ENCODE peak calls at places on chromosomes 3 and 15, in seven cellular contexts. G is right cardiac atrium; B is left lung; O is activated B cell treated with CpG ODN at 0.5 μM for 24 hours; H is left cardiac atrium; M is effector memory CD8-positive, alpha-beta T cell; E is A549. C is an unnamed sample.

GRCh38 chr3:155096303-155097008 is 16.3 kb downstream of the MME start:
- ATAC-seq in G (no peak), B (no peak), O (no peak), H (no peak), M (no peak), E (no peak), C (no peak)

GRCh38 chr15:85022860-85023403 is 41.3 kb downstream of the PDE8A start:
- ATAC-seq in G (no peak), B (peak; percentile 10), O (no peak), H (no peak), M (no peak), E (no peak), C (no peak)

GRCh38 chr3:190384241-190384863 is 3.6 kb upstream of the CLDN16 start:
- ATAC-seq in G (peak; percentile 80), B (peak; percentile 86), O (no peak), H (peak; percentile 71), M (no peak), E (peak; percentile 79), C (no peak)

GRCh38 chr15:86203462-86203861 is 123.8 kb downstream of the AGBL1 start:
- ATAC-seq in G (no peak), B (no peak), O (no peak), H (no peak), M (no peak), E (no peak), C (no peak)

GRCh38 chr3:72255736-72256559 is 471.0 kb upstream of the PROK2 start:
- ATAC-seq in G (peak; percentile 49), B (peak; percentile 77), O (peak; percentile 47), H (peak; percentile 56), M (peak; percentile 40), E (no peak), C (peak; percentile 60)

GRCh38 chr3:118984699-118985098 is 49.9 kb downstream of the IGSF11 start:
- ATAC-seq in G (no peak), B (no peak), O (no peak), H (no peak), M (no peak), E (no peak), C (no peak)

GRCh38 chr3:142962520-142963265 is 781 bp downstream of the PAQR9 start:
- ATAC-seq in G (peak; percentile 7), B (no peak), O (no peak), H (peak; percentile 9), M (no peak), E (peak; percentile 30), C (no peak)

GRCh38 chr15:89904519-89904918 is 8.2 kb downstream of the ARPIN start:
- ATAC-seq in G (no peak), B (peak; percentile 82), O (no peak), H (no peak), M (no peak), E (no peak), C (no peak)

GRCh38 chr3:46935168-46935858 is 41.2 kb downstream of the CCDC12 start:
- ATAC-seq in G (peak; percentile 93), B (peak; percentile 77), O (no peak), H (peak; percentile 91), M (no peak), E (peak; percentile 91), C (peak; percentile 94)

GRCh38 chr3:31041161-31041978 is 146.9 kb upstream of the GADL1 start:
- ATAC-seq in G (no peak), B (peak; percentile 93), O (no peak), H (peak; percentile 68), M (no peak), E (peak; percentile 64), C (no peak)

GRCh38 chr15:88982304-88982945 is 69.2 kb upstream of the MFGE8 start:
- ATAC-seq in G (peak; percentile 87), B (no peak), O (no peak), H (peak; percentile 95), M (no peak), E (peak; percentile 89), C (peak; percentile 87)

GRCh38 chr3:186826316-186826977 is 16.1 kb upstream of the ADIPOQ start:
- ATAC-seq in G (peak; percentile 30), B (peak; percentile 24), O (no peak), H (peak; percentile 17), M (no peak), E (peak; percentile 33), C (no peak)

GRCh38 chr3:156643729-156644389 is 30.5 kb upstream of the TIPARP start:
- ATAC-seq in G (no peak), B (peak; percentile 87), O (peak; percentile 86), H (no peak), M (peak; percentile 83), E (no peak), C (no peak)

GRCh38 chr3:66140763-66141372 is 79.9 kb upstream of the SLC25A26 start:
- ATAC-seq in G (no peak), B (no peak), O (no peak), H (no peak), M (no peak), E (no peak), C (no peak)

GRCh38 chr3:183455064-183455463 is 26.6 kb upstream of the MCF2L2 start:
- ATAC-seq in G (no peak), B (no peak), O (no peak), H (peak; percentile 44), M (no peak), E (no peak), C (no peak)

GRCh38 chr3:43855674-43856299 is 165.0 kb downstream of the ABHD5 start:
- ATAC-seq in G (peak; percentile 85), B (peak; percentile 99), O (peak; percentile 71), H (peak; percentile 94), M (no peak), E (peak; percentile 80), C (peak; percentile 68)

GRCh38 chr3:125513490-125514115 is 6.4 kb downstream of the SNX4 start:
- ATAC-seq in G (no peak), B (no peak), O (no peak), H (no peak), M (no peak), E (no peak), C (no peak)

GRCh38 chr3:48879994-48880377 is 18.7 kb downstream of the SLC25A20 start:
- ATAC-seq in G (no peak), B (no peak), O (no peak), H (no peak), M (no peak), E (no peak), C (no peak)

GRCh38 chr15:80920271-80920699 is 69.3 kb downstream of the MESD start:
- ATAC-seq in G (no peak), B (no peak), O (no peak), H (no peak), M (peak; percentile 37), E (no peak), C (no peak)

GRCh38 chr15:65033659-65034269 is 4.3 kb upstream of the MTFMT start:
- ATAC-seq in G (peak; percentile 27), B (peak; percentile 48), O (no peak), H (peak; percentile 22), M (peak; percentile 26), E (peak; percentile 62), C (peak; percentile 28)

GRCh38 chr3:61454000-61454399 is 107.4 kb upstream of the PTPRG start:
- ATAC-seq in G (no peak), B (no peak), O (no peak), H (no peak), M (no peak), E (no peak), C (no peak)

GRCh38 chr3:8237893-8238292 is 263.7 kb upstream of the LMCD1 start:
- ATAC-seq in G (no peak), B (peak; percentile 64), O (no peak), H (no peak), M (no peak), E (no peak), C (peak; percentile 78)

GRCh38 chr3:141753399-141753798 is 9.8 kb upstream of the GRK7 start:
- ATAC-seq in G (no peak), B (no peak), O (no peak), H (no peak), M (no peak), E (no peak), C (no peak)

GRCh38 chr3:46470831-46471230 is 6.1 kb upstream of the LTF start:
- ATAC-seq in G (no peak), B (no peak), O (no peak), H (no peak), M (no peak), E (no peak), C (no peak)

GRCh38 chr15:98881526-98882517 is 125.8 kb downstream of the PGPEP1L start:
- ATAC-seq in G (peak; percentile 27), B (peak; percentile 85), O (peak; percentile 42), H (peak; percentile 27), M (peak; percentile 54), E (peak; percentile 33), C (peak; percentile 40)

GRCh38 chr15:99562238-99562637 is 3.5 kb upstream of the MEF2A start:
- ATAC-seq in G (no peak), B (no peak), O (no peak), H (no peak), M (no peak), E (no peak), C (no peak)

GRCh38 chr15:61755461-61755860 is 304.8 kb downstream of the VPS13C start:
- ATAC-seq in G (no peak), B (no peak), O (no peak), H (no peak), M (no peak), E (no peak), C (no peak)

GRCh38 chr3:45560270-45561020 is 34.1 kb upstream of the LIMD1 start:
- ATAC-seq in G (peak; percentile 94), B (peak; percentile 65), O (no peak), H (peak; percentile 92), M (no peak), E (no peak), C (peak; percentile 89)

GRCh38 chr3:133633439-133633838 is 28.3 kb downstream of the TOPBP1 start:
- ATAC-seq in G (no peak), B (no peak), O (no peak), H (no peak), M (no peak), E (no peak), C (no peak)

GRCh38 chr3:48536787-48537186 is 19.8 kb downstream of the PFKFB4 start:
- ATAC-seq in G (peak; percentile 40), B (no peak), O (no peak), H (no peak), M (no peak), E (peak; percentile 48), C (no peak)

GRCh38 chr15:77074350-77074749 is 3.4 kb upstream of the TSPAN3 start:
- ATAC-seq in G (no peak), B (no peak), O (no peak), H (no peak), M (no peak), E (no peak), C (no peak)

GRCh38 chr3:190382082-190382481 is 5.9 kb upstream of the CLDN16 start:
- ATAC-seq in G (no peak), B (no peak), O (no peak), H (peak; percentile 76), M (no peak), E (no peak), C (no peak)

GRCh38 chr3:143700431-143700975 is 147.8 kb downstream of the SLC9A9 start:
- ATAC-seq in G (no peak), B (no peak), O (no peak), H (no peak), M (no peak), E (no peak), C (no peak)

GRCh38 chr3:129699635-129700034 is 93.2 kb upstream of the PLXND1 start:
- ATAC-seq in G (no peak), B (no peak), O (no peak), H (no peak), M (no peak), E (no peak), C (no peak)

GRCh38 chr15:23038741-23039150 is 623 bp downstream of the TUBGCP5 start:
- ATAC-seq in G (peak; percentile 27), B (peak; percentile 9), O (no peak), H (peak; percentile 32), M (peak; percentile 1), E (peak; percentile 26), C (no peak)

GRCh38 chr15:37148714-37149113 is 48.4 kb upstream of the MEIS2 start:
- ATAC-seq in G (no peak), B (no peak), O (no peak), H (no peak), M (no peak), E (no peak), C (no peak)

GRCh38 chr15:55327392-55327791 is 8.4 kb downstream of the PIGB start:
- ATAC-seq in G (no peak), B (no peak), O (no peak), H (no peak), M (no peak), E (no peak), C (no peak)

GRCh38 chr3:14660942-14661341 is 9.4 kb downstream of the CCDC174 start:
- ATAC-seq in G (no peak), B (no peak), O (no peak), H (no peak), M (no peak), E (no peak), C (no peak)

C was measured in gastroesophageal sphincter.